ENCODE peak calls at places on chromosome 9, in six cellular contexts. One of them, this sample, is unnamed.

GRCh38 chr9:24712190-24712589 is 166.5 kb upstream of the IZUMO3 start:
- DNase-seq in NAMALWA: no peak
- DNase-seq in hypothalamus: no peak
- DNase-seq in left colon: no peak
- DNase-seq in nucleus accumbens: no peak
- DNase-seq in HuH-7: no peak
- DNase-seq in this sample: no peak

GRCh38 chr9:136020206-136020605 is 59.0 kb upstream of the UBAC1 start:
- DNase-seq in NAMALWA: no peak
- DNase-seq in hypothalamus: no peak
- DNase-seq in left colon: no peak
- DNase-seq in nucleus accumbens: no peak
- DNase-seq in HuH-7: no peak
- DNase-seq in this sample: no peak

GRCh38 chr9:79255681-79256080 is 316.1 kb upstream of the TLE4 start:
- DNase-seq in NAMALWA: no peak
- DNase-seq in hypothalamus: no peak
- DNase-seq in left colon: no peak
- DNase-seq in nucleus accumbens: no peak
- DNase-seq in HuH-7: no peak
- DNase-seq in this sample: no peak

GRCh38 chr9:33193818-33194217 is 26.7 kb upstream of the B4GALT1 start:
- DNase-seq in NAMALWA: no peak
- DNase-seq in hypothalamus: no peak
- DNase-seq in left colon: no peak
- DNase-seq in nucleus accumbens: no peak
- DNase-seq in HuH-7: no peak
- DNase-seq in this sample: no peak

GRCh38 chr9:128142596-128142995 is 6.7 kb upstream of the LCN2 start:
- DNase-seq in NAMALWA: no peak
- DNase-seq in hypothalamus: no peak
- DNase-seq in left colon: no peak
- DNase-seq in nucleus accumbens: no peak
- DNase-seq in HuH-7: no peak
- DNase-seq in this sample: no peak

GRCh38 chr9:976258-976804 is at the start of gene DMRT3:
- DNase-seq in NAMALWA: no peak
- DNase-seq in hypothalamus: no peak
- DNase-seq in left colon: no peak
- DNase-seq in nucleus accumbens: no peak
- DNase-seq in HuH-7: no peak
- DNase-seq in this sample: no peak

GRCh38 chr9:135330307-135330631 is 149.3 kb upstream of the PPP1R26 start:
- DNase-seq in NAMALWA: no peak
- DNase-seq in hypothalamus: no peak
- DNase-seq in left colon: no peak
- DNase-seq in nucleus accumbens: no peak
- DNase-seq in HuH-7: no peak
- DNase-seq in this sample: no peak

GRCh38 chr9:82975176-82975575 is 87.8 kb downstream of the RASEF start:
- DNase-seq in NAMALWA: no peak
- DNase-seq in hypothalamus: no peak
- DNase-seq in left colon: no peak
- DNase-seq in nucleus accumbens: no peak
- DNase-seq in HuH-7: no peak
- DNase-seq in this sample: no peak

GRCh38 chr9:36521148-36521547 is 51.5 kb upstream of the MELK start:
- DNase-seq in NAMALWA: no peak
- DNase-seq in hypothalamus: no peak
- DNase-seq in left colon: no peak
- DNase-seq in nucleus accumbens: no peak
- DNase-seq in HuH-7: no peak
- DNase-seq in this sample: no peak

GRCh38 chr9:104725014-104725413 is 22.5 kb upstream of the NIPSNAP3A start:
- DNase-seq in NAMALWA: no peak
- DNase-seq in hypothalamus: no peak
- DNase-seq in left colon: no peak
- DNase-seq in nucleus accumbens: no peak
- DNase-seq in HuH-7: no peak
- DNase-seq in this sample: no peak

GRCh38 chr9:125125523-125125922 is 17.8 kb downstream of the SCAI start:
- DNase-seq in NAMALWA: no peak
- DNase-seq in hypothalamus: no peak
- DNase-seq in left colon: no peak
- DNase-seq in nucleus accumbens: no peak
- DNase-seq in HuH-7: no peak
- DNase-seq in this sample: no peak

GRCh38 chr9:37034938-37035471 is 937 bp upstream of the PAX5 start:
- DNase-seq in NAMALWA: no peak
- DNase-seq in hypothalamus: no peak
- DNase-seq in left colon: no peak
- DNase-seq in nucleus accumbens: no peak
- DNase-seq in HuH-7: no peak
- DNase-seq in this sample: no peak

GRCh38 chr9:27654629-27655285 is 81.5 kb upstream of the C9orf72 start:
- DNase-seq in NAMALWA: no peak
- DNase-seq in hypothalamus: peak
- DNase-seq in left colon: peak
- DNase-seq in nucleus accumbens: no peak
- DNase-seq in HuH-7: no peak
- DNase-seq in this sample: no peak

GRCh38 chr9:120708526-120709224 is 5.6 kb downstream of the MEGF9 start:
- DNase-seq in NAMALWA: no peak
- DNase-seq in hypothalamus: no peak
- DNase-seq in left colon: no peak
- DNase-seq in nucleus accumbens: no peak
- DNase-seq in HuH-7: no peak
- DNase-seq in this sample: no peak

GRCh38 chr9:75133396-75133795 is 45.1 kb downstream of the OSTF1 start:
- DNase-seq in NAMALWA: no peak
- DNase-seq in hypothalamus: no peak
- DNase-seq in left colon: no peak
- DNase-seq in nucleus accumbens: no peak
- DNase-seq in HuH-7: no peak
- DNase-seq in this sample: no peak

GRCh38 chr9:29865764-29866313 is 2292.6 kb upstream of the C9orf72 start:
- DNase-seq in NAMALWA: peak
- DNase-seq in hypothalamus: no peak
- DNase-seq in left colon: no peak
- DNase-seq in nucleus accumbens: no peak
- DNase-seq in HuH-7: no peak
- DNase-seq in this sample: no peak

GRCh38 chr9:76321185-76321828 is 72.9 kb downstream of the RFK start:
- DNase-seq in NAMALWA: no peak
- DNase-seq in hypothalamus: no peak
- DNase-seq in left colon: no peak
- DNase-seq in nucleus accumbens: no peak
- DNase-seq in HuH-7: no peak
- DNase-seq in this sample: no peak

GRCh38 chr9:36728651-36729520 is 156.2 kb downstream of the MELK start:
- DNase-seq in NAMALWA: peak
- DNase-seq in hypothalamus: peak
- DNase-seq in left colon: peak
- DNase-seq in nucleus accumbens: no peak
- DNase-seq in HuH-7: peak
- DNase-seq in this sample: peak

GRCh38 chr9:69265891-69266290 is 59.1 kb upstream of the ENTREP1 start:
- DNase-seq in NAMALWA: no peak
- DNase-seq in hypothalamus: no peak
- DNase-seq in left colon: no peak
- DNase-seq in nucleus accumbens: no peak
- DNase-seq in HuH-7: no peak
- DNase-seq in this sample: no peak

GRCh38 chr9:37943329-37944265 is 39.7 kb upstream of the SLC25A51 start:
- DNase-seq in NAMALWA: no peak
- DNase-seq in hypothalamus: peak
- DNase-seq in left colon: no peak
- DNase-seq in nucleus accumbens: no peak
- DNase-seq in HuH-7: no peak
- DNase-seq in this sample: no peak

GRCh38 chr9:21831841-21832509 is 29.5 kb downstream of the MTAP start:
- DNase-seq in NAMALWA: peak
- DNase-seq in hypothalamus: no peak
- DNase-seq in left colon: no peak
- DNase-seq in nucleus accumbens: no peak
- DNase-seq in HuH-7: peak
- DNase-seq in this sample: peak

GRCh38 chr9:84667571-84668203 is 1.8 kb upstream of the NTRK2 start:
- DNase-seq in NAMALWA: peak
- DNase-seq in hypothalamus: no peak
- DNase-seq in left colon: peak
- DNase-seq in nucleus accumbens: no peak
- DNase-seq in HuH-7: peak
- DNase-seq in this sample: no peak

GRCh38 chr9:88747768-88748167 is 212.8 kb downstream of the NXNL2 start:
- DNase-seq in NAMALWA: no peak
- DNase-seq in hypothalamus: no peak
- DNase-seq in left colon: no peak
- DNase-seq in nucleus accumbens: no peak
- DNase-seq in HuH-7: no peak
- DNase-seq in this sample: no peak

GRCh38 chr9:89598926-89599325 is 5.9 kb upstream of the GADD45G start:
- DNase-seq in NAMALWA: no peak
- DNase-seq in hypothalamus: no peak
- DNase-seq in left colon: no peak
- DNase-seq in nucleus accumbens: no peak
- DNase-seq in HuH-7: no peak
- DNase-seq in this sample: no peak

GRCh38 chr9:79975471-79976316 is 403.9 kb downstream of the TLE4 start:
- DNase-seq in NAMALWA: no peak
- DNase-seq in hypothalamus: no peak
- DNase-seq in left colon: no peak
- DNase-seq in nucleus accumbens: no peak
- DNase-seq in HuH-7: no peak
- DNase-seq in this sample: no peak

GRCh38 chr9:115261656-115262081 is 143.7 kb upstream of the TNC start:
- DNase-seq in NAMALWA: no peak
- DNase-seq in hypothalamus: no peak
- DNase-seq in left colon: no peak
- DNase-seq in nucleus accumbens: no peak
- DNase-seq in HuH-7: no peak
- DNase-seq in this sample: no peak

GRCh38 chr9:33861917-33862453 is 45.0 kb downstream of the UBE2R2 start:
- DNase-seq in NAMALWA: no peak
- DNase-seq in hypothalamus: no peak
- DNase-seq in left colon: peak
- DNase-seq in nucleus accumbens: no peak
- DNase-seq in HuH-7: no peak
- DNase-seq in this sample: no peak

GRCh38 chr9:136804509-136805206 is 3.1 kb upstream of the RABL6 start:
- DNase-seq in NAMALWA: no peak
- DNase-seq in hypothalamus: no peak
- DNase-seq in left colon: no peak
- DNase-seq in nucleus accumbens: no peak
- DNase-seq in HuH-7: no peak
- DNase-seq in this sample: no peak

GRCh38 chr9:135612437-135612836 is 26.9 kb downstream of the GLT6D1 start:
- DNase-seq in NAMALWA: no peak
- DNase-seq in hypothalamus: no peak
- DNase-seq in left colon: no peak
- DNase-seq in nucleus accumbens: no peak
- DNase-seq in HuH-7: no peak
- DNase-seq in this sample: no peak

GRCh38 chr9:12719431-12719830 is 26.2 kb downstream of the TYRP1 start:
- DNase-seq in NAMALWA: peak
- DNase-seq in hypothalamus: no peak
- DNase-seq in left colon: no peak
- DNase-seq in nucleus accumbens: no peak
- DNase-seq in HuH-7: peak
- DNase-seq in this sample: no peak

GRCh38 chr9:134099123-134099761 is 31.4 kb upstream of the BRD3 start:
- DNase-seq in NAMALWA: peak
- DNase-seq in hypothalamus: no peak
- DNase-seq in left colon: peak
- DNase-seq in nucleus accumbens: no peak
- DNase-seq in HuH-7: peak
- DNase-seq in this sample: peak

GRCh38 chr9:112015736-112016135 is 119.1 kb downstream of the UGCG start:
- DNase-seq in NAMALWA: no peak
- DNase-seq in hypothalamus: no peak
- DNase-seq in left colon: no peak
- DNase-seq in nucleus accumbens: no peak
- DNase-seq in HuH-7: no peak
- DNase-seq in this sample: no peak

GRCh38 chr9:108180511-108180910 is 675.3 kb downstream of the ACTL7B start:
- DNase-seq in NAMALWA: no peak
- DNase-seq in hypothalamus: no peak
- DNase-seq in left colon: peak
- DNase-seq in nucleus accumbens: no peak
- DNase-seq in HuH-7: no peak
- DNase-seq in this sample: no peak

GRCh38 chr9:86352440-86353106 is 1.6 kb downstream of the TUT7 start:
- DNase-seq in NAMALWA: peak
- DNase-seq in hypothalamus: no peak
- DNase-seq in left colon: no peak
- DNase-seq in nucleus accumbens: no peak
- DNase-seq in HuH-7: no peak
- DNase-seq in this sample: no peak

This sample was measured in GM12878.